ENCODE peak calls at places on chromosomes 3 and 15, in four cellular contexts. J, A, I and Y are unnamed samples.

GRCh38 chr3:156792945-156793344 is 33.2 kb upstream of the LEKR1 start:
- DNase-seq in J (no peak), A (peak; percentile 69), I (no peak), Y (no peak)

GRCh38 chr3:171614318-171614967 is 154.2 kb upstream of the TNIK start:
- DNase-seq in J (no peak), A (no peak), I (peak; percentile 30), Y (no peak)

GRCh38 chr15:90035095-90035834 is 34.1 kb downstream of the ZNF710 start:
- DNase-seq in J (no peak), A (no peak), I (no peak), Y (no peak)

GRCh38 chr3:65245133-65246076 is 557.6 kb upstream of the ADAMTS9 start:
- DNase-seq in J (no peak), A (no peak), I (no peak), Y (no peak)

GRCh38 chr3:64224826-64225606 is at the start of gene PRICKLE2:
- DNase-seq in J (peak; percentile 48), A (peak; percentile 5), I (peak; percentile 89), Y (no peak)

GRCh38 chr3:190504354-190505125 is 9.3 kb upstream of the IL1RAP start:
- DNase-seq in J (no peak), A (no peak), I (peak; percentile 55), Y (no peak)

GRCh38 chr3:128341659-128342395 is 124.9 kb downstream of the DNAJB8 start:
- DNase-seq in J (no peak), A (no peak), I (no peak), Y (no peak)

GRCh38 chr3:100402150-100402706 is 889 bp downstream of the LNP1 start:
- DNase-seq in J (no peak), A (no peak), I (peak; percentile 65), Y (no peak)

GRCh38 chr15:28026221-28026620 is 72.9 kb downstream of the OCA2 start:
- DNase-seq in J (no peak), A (no peak), I (no peak), Y (no peak)

GRCh38 chr3:187972454-187972853 is 181.5 kb upstream of the LPP start:
- DNase-seq in J (no peak), A (no peak), I (no peak), Y (no peak)

GRCh38 chr3:117454236-117454635 is 744.7 kb downstream of the TUSC7 start:
- DNase-seq in J (no peak), A (no peak), I (no peak), Y (no peak)

GRCh38 chr3:130699765-130700164 is 46.9 kb downstream of the PIK3R4 start:
- DNase-seq in J (peak; percentile 22), A (peak; percentile 52), I (no peak), Y (no peak)

GRCh38 chr3:167864559-167864887 is 129.0 kb downstream of the SERPINI1 start:
- DNase-seq in J (no peak), A (no peak), I (no peak), Y (no peak)